ENCODE peak calls at places on chromosomes 13 and 19, in ten cellular contexts. One of them, this sample, is unnamed.

GRCh38 chr19:2478324-2478755 is 2.4 kb downstream of the GADD45B start:
- DNase-seq in A172: peak
- DNase-seq in NCI-H510A: no peak
- DNase-seq in tibial artery: peak
- DNase-seq in putamen: no peak
- DNase-seq in Caco-2: no peak
- DNase-seq in progenitor cell of endocrine pancreas: no peak
- DNase-seq in IMR-90: peak
- DNase-seq in KBM-7: peak
- DNase-seq in kidney tubule cell: peak
- DNase-seq in this sample: peak

GRCh38 chr19:8631425-8631819 is 989 bp downstream of the NFILZ start:
- DNase-seq in A172: no peak
- DNase-seq in NCI-H510A: no peak
- DNase-seq in tibial artery: peak
- DNase-seq in putamen: no peak
- DNase-seq in Caco-2: no peak
- DNase-seq in progenitor cell of endocrine pancreas: no peak
- DNase-seq in IMR-90: peak
- DNase-seq in KBM-7: no peak
- DNase-seq in kidney tubule cell: no peak
- DNase-seq in this sample: peak

GRCh38 chr19:13689050-13689449 is 75.3 kb upstream of the MRI1 start:
- DNase-seq in A172: peak
- DNase-seq in NCI-H510A: no peak
- DNase-seq in tibial artery: no peak
- DNase-seq in putamen: no peak
- DNase-seq in Caco-2: peak
- DNase-seq in progenitor cell of endocrine pancreas: no peak
- DNase-seq in IMR-90: peak
- DNase-seq in KBM-7: peak
- DNase-seq in kidney tubule cell: no peak
- DNase-seq in this sample: peak

GRCh38 chr13:44523176-44524017 is 52.7 kb downstream of the TSC22D1 start:
- DNase-seq in A172: peak
- DNase-seq in NCI-H510A: no peak
- DNase-seq in tibial artery: no peak
- DNase-seq in putamen: no peak
- DNase-seq in Caco-2: peak
- DNase-seq in progenitor cell of endocrine pancreas: no peak
- DNase-seq in IMR-90: peak
- DNase-seq in KBM-7: no peak
- DNase-seq in kidney tubule cell: peak
- DNase-seq in this sample: peak

GRCh38 chr19:38838986-38839761 is 7.6 kb upstream of the ECH1 start:
- DNase-seq in A172: no peak
- DNase-seq in NCI-H510A: no peak
- DNase-seq in tibial artery: no peak
- DNase-seq in putamen: no peak
- DNase-seq in Caco-2: no peak
- DNase-seq in progenitor cell of endocrine pancreas: no peak
- DNase-seq in IMR-90: no peak
- DNase-seq in KBM-7: no peak
- DNase-seq in kidney tubule cell: no peak
- DNase-seq in this sample: no peak

GRCh38 chr19:48506138-48506733 is 5.4 kb downstream of the LMTK3 start:
- DNase-seq in A172: peak
- DNase-seq in NCI-H510A: no peak
- DNase-seq in tibial artery: peak
- DNase-seq in putamen: no peak
- DNase-seq in Caco-2: peak
- DNase-seq in progenitor cell of endocrine pancreas: no peak
- DNase-seq in IMR-90: peak
- DNase-seq in KBM-7: peak
- DNase-seq in kidney tubule cell: peak
- DNase-seq in this sample: peak

GRCh38 chr19:17641181-17641580 is 47.0 kb downstream of the UNC13A start:
- DNase-seq in A172: no peak
- DNase-seq in NCI-H510A: no peak
- DNase-seq in tibial artery: no peak
- DNase-seq in putamen: no peak
- DNase-seq in Caco-2: no peak
- DNase-seq in progenitor cell of endocrine pancreas: no peak
- DNase-seq in IMR-90: no peak
- DNase-seq in KBM-7: no peak
- DNase-seq in kidney tubule cell: no peak
- DNase-seq in this sample: no peak

GRCh38 chr19:49114630-49115363 is 627 bp downstream of the LIN7B start:
- DNase-seq in A172: no peak
- DNase-seq in NCI-H510A: no peak
- DNase-seq in tibial artery: peak
- DNase-seq in putamen: peak
- DNase-seq in Caco-2: peak
- DNase-seq in progenitor cell of endocrine pancreas: peak
- DNase-seq in IMR-90: peak
- DNase-seq in KBM-7: peak
- DNase-seq in kidney tubule cell: no peak
- DNase-seq in this sample: peak

GRCh38 chr13:38008636-38009035 is 139.1 kb upstream of the TRPC4 start:
- DNase-seq in A172: no peak
- DNase-seq in NCI-H510A: no peak
- DNase-seq in tibial artery: no peak
- DNase-seq in putamen: no peak
- DNase-seq in Caco-2: no peak
- DNase-seq in progenitor cell of endocrine pancreas: no peak
- DNase-seq in IMR-90: no peak
- DNase-seq in KBM-7: no peak
- DNase-seq in kidney tubule cell: peak
- DNase-seq in this sample: peak

GRCh38 chr13:111034811-111035210 is 80.3 kb upstream of the ARHGEF7 start:
- DNase-seq in A172: peak
- DNase-seq in NCI-H510A: no peak
- DNase-seq in tibial artery: no peak
- DNase-seq in putamen: no peak
- DNase-seq in Caco-2: no peak
- DNase-seq in progenitor cell of endocrine pancreas: no peak
- DNase-seq in IMR-90: peak
- DNase-seq in KBM-7: no peak
- DNase-seq in kidney tubule cell: peak
- DNase-seq in this sample: peak

GRCh38 chr13:49436890-49437289 is 7.0 kb downstream of the CAB39L start:
- DNase-seq in A172: peak
- DNase-seq in NCI-H510A: no peak
- DNase-seq in tibial artery: peak
- DNase-seq in putamen: peak
- DNase-seq in Caco-2: peak
- DNase-seq in progenitor cell of endocrine pancreas: no peak
- DNase-seq in IMR-90: peak
- DNase-seq in KBM-7: peak
- DNase-seq in kidney tubule cell: peak
- DNase-seq in this sample: peak

GRCh38 chr19:14516746-14517438 is 1.3 kb downstream of the DNAJB1 start:
- DNase-seq in A172: no peak
- DNase-seq in NCI-H510A: no peak
- DNase-seq in tibial artery: no peak
- DNase-seq in putamen: no peak
- DNase-seq in Caco-2: no peak
- DNase-seq in progenitor cell of endocrine pancreas: no peak
- DNase-seq in IMR-90: no peak
- DNase-seq in KBM-7: no peak
- DNase-seq in kidney tubule cell: peak
- DNase-seq in this sample: no peak

GRCh38 chr13:34748078-34748477 is 194.0 kb upstream of the NBEA start:
- DNase-seq in A172: peak
- DNase-seq in NCI-H510A: peak
- DNase-seq in tibial artery: peak
- DNase-seq in putamen: peak
- DNase-seq in Caco-2: no peak
- DNase-seq in progenitor cell of endocrine pancreas: no peak
- DNase-seq in IMR-90: no peak
- DNase-seq in KBM-7: peak
- DNase-seq in kidney tubule cell: peak
- DNase-seq in this sample: peak

GRCh38 chr19:48310227-48310626 is 15.1 kb upstream of the EMP3 start:
- DNase-seq in A172: no peak
- DNase-seq in NCI-H510A: no peak
- DNase-seq in tibial artery: no peak
- DNase-seq in putamen: no peak
- DNase-seq in Caco-2: no peak
- DNase-seq in progenitor cell of endocrine pancreas: no peak
- DNase-seq in IMR-90: no peak
- DNase-seq in KBM-7: no peak
- DNase-seq in kidney tubule cell: no peak
- DNase-seq in this sample: peak

GRCh38 chr13:46621133-46621532 is 68.2 kb downstream of the LRCH1 start:
- DNase-seq in A172: no peak
- DNase-seq in NCI-H510A: no peak
- DNase-seq in tibial artery: no peak
- DNase-seq in putamen: no peak
- DNase-seq in Caco-2: no peak
- DNase-seq in progenitor cell of endocrine pancreas: no peak
- DNase-seq in IMR-90: no peak
- DNase-seq in KBM-7: no peak
- DNase-seq in kidney tubule cell: no peak
- DNase-seq in this sample: no peak

GRCh38 chr13:114063545-114064515 is 68.6 kb downstream of the RASA3 start:
- DNase-seq in A172: peak
- DNase-seq in NCI-H510A: no peak
- DNase-seq in tibial artery: peak
- DNase-seq in putamen: no peak
- DNase-seq in Caco-2: no peak
- DNase-seq in progenitor cell of endocrine pancreas: no peak
- DNase-seq in IMR-90: peak
- DNase-seq in KBM-7: no peak
- DNase-seq in kidney tubule cell: peak
- DNase-seq in this sample: peak

This sample was measured in choroid plexus epithelial cell.